ENCODE peak calls at places on chromosomes 16 and 17, in four cellular contexts. One of them, this sample, is unnamed. For H3K9me3, the result is how much of the 10 kb centered on the place peaks cover.

GRCh38 chr17:21814776-21815175 is 122.5 kb downstream of the KCNJ18 start:
- DNase-seq in HepG2: no peak
- DNase-seq in H1: no peak
- DNase-seq in GM12878: no peak
- DNase-seq in this sample: no peak

GRCh38 chr17:81566461-81567126 is 14.4 kb upstream of the FAAP100 start:
- DNase-seq in GM12878: no peak
- DNase-seq in H1: no peak
- DNase-seq in HepG2: no peak
- DNase-seq in this sample: peak

GRCh38 chr17:8835631-8836364 is 31.7 kb downstream of the PIK3R6 start:
- DNase-seq in HepG2: no peak
- DNase-seq in H1: peak
- DNase-seq in GM12878: no peak
- DNase-seq in this sample: no peak

GRCh38 chr17:80942360-80943345 is 49.0 kb upstream of the CHMP6 start:
- DNase-seq in HepG2: no peak
- DNase-seq in H1: no peak
- DNase-seq in GM12878: no peak
- DNase-seq in this sample: no peak

GRCh38 chr16:17965131-17965530 is 371.4 kb downstream of the NPIPA8 start:
- DNase-seq in HepG2: no peak
- DNase-seq in GM12878: no peak
- DNase-seq in H1: no peak
- DNase-seq in this sample: no peak

GRCh38 chr16:1575578-1575977 is 36.3 kb downstream of the IFT140 start:
- DNase-seq in H1: no peak
- DNase-seq in HepG2: peak
- DNase-seq in GM12878: no peak
- DNase-seq in this sample: no peak

GRCh38 chr17:46764709-46765401 is 53.6 kb downstream of the WNT3 start:
- DNase-seq in H1: peak
- DNase-seq in GM12878: no peak
- DNase-seq in HepG2: no peak
- DNase-seq in this sample: no peak

GRCh38 chr16:11130978-11131665 is 124.9 kb downstream of the SOCS1 start:
- DNase-seq in H1: no peak
- DNase-seq in HepG2: no peak
- DNase-seq in GM12878: no peak
- DNase-seq in this sample: no peak

DNA sequence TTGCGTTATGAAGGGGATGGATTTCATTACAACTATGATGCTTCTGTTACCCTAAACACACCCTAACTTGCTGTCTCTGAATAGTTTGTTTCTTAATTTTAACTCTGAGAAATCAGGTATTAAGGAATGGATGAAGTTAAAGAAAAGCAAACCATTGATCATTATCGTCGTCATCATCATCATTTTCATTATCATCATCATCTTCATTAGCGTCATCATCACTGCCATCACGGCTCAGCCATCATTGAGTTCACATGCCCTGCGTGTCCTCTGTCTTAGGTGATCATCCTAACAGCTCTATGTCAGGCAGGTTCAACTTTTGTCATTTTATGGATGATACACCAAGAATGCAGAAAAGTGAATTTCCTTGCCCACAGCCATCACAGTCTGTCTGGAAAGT is 477.5 kb upstream of the EEF2KMT start:
- DNase-seq in GM12878: no peak
- DNase-seq in HepG2: no peak
- DNase-seq in H1: no peak
- DNase-seq in this sample: no peak
- H3K9me3 ChIP-seq in GM12878: under half
- H3K9me3 ChIP-seq in HepG2: under half
- H3K9me3 ChIP-seq in H1: under half
- H3K9me3 ChIP-seq in this sample: under half

DNA sequence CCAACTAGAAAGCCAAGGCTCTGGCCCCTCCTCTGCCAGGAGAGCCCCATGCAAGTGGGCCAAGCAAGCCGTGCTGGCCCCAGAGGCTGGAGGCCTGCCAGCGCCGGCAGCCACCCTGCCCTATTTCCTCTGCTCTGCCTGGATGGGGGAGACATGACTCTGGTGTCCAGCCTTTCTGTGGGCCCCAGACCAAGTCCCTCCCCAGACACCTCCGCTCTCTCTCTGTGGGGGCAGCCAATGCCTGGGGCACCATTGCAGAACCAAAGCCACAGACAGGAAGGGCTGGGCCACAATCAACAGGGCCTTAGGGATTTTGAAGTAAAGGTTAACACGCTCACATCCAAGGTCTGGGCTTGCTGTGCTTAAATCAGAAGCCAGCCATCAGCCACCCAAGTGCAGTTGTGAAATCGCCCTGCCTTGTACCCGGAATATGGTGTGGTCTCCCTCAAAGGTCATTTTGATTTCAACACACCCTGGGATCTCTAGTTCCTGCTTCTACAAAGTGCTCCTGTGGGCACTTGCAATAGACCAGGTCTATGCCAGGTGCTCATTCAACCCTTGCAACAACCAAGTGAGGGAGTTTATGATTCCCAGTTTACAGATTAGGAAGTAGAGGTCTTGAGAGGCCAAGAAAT is 63.5 kb upstream of the TEX2 start:
- DNase-seq in GM12878: no peak
- DNase-seq in HepG2: peak
- DNase-seq in H1: no peak
- DNase-seq in this sample: no peak
- TF ChIP-seq POLR2A in GM12878: no peak
- TF ChIP-seq POLR2A in HepG2: no peak
- TF ChIP-seq POLR2A in H1: no peak
- TF ChIP-seq POLR2A in this sample: no peak

DNA sequence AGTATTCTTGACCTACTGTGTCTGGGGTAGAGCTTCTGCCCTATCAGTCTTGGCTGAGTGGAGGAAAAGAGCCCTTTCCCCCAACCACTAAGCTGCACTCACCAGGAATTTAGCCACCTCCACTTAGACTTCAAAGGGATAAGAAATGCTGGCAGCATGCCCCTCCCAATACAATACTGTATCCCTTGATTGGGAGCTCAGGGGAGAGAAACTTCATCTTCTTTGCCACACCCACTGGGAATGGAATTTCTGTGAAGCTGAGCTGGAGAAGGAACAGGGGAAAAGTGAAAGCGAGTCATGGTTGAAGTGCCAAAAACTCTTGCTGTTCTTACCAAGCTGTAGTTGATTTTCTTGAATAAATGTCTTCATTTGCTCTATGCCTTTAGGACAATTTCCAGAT is 68.8 kb downstream of the CEP112 start:
- DNase-seq in H1: no peak
- DNase-seq in GM12878: no peak
- DNase-seq in HepG2: no peak
- DNase-seq in this sample: peak
- TF ChIP-seq JUND in H1: no peak
- TF ChIP-seq JUND in GM12878: no peak
- TF ChIP-seq JUND in HepG2: no peak
- TF ChIP-seq JUND in this sample: no peak

DNA sequence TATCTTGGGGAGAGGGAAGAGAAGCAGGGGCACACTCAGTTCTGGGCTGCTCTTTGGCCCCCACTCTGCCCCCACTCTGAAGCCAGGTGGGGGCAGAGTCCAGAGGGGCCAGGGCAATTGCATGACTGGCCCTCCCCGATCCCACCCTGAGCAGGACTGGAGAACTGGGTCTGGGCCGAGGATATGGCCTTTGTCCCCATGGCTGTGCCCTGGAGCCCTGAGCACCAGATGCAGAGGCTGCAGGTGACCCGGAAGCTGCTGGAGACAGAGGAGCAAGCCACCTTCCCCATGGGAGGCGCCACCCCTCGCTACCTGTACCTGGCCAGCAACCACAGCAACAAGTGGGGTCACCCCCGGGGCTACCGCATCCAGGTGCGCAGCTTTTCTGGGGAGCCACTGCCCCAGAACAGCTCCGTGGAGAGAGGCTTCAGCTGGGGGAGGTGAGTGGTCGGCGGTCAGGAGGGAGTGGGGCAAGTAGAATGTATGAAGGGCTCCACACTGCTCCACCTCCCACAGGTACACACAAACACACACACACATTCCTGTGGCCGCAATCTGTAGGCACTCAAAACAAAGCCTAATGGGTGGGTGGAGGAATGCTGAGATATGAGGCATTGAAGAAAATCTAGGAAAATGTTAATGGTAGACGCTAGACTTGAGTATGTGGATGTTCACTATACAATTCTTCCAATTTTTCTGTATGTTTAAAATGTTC is 21.4 kb downstream of the AOC3 start:
- DNase-seq in HepG2: no peak
- DNase-seq in GM12878: no peak
- DNase-seq in H1: no peak
- DNase-seq in this sample: no peak
- H3K9me3 ChIP-seq in HepG2: under half
- H3K9me3 ChIP-seq in GM12878: under half
- H3K9me3 ChIP-seq in H1: under half
- H3K9me3 ChIP-seq in this sample: under half

GRCh38 chr16:31455601-31456314 is 3.5 kb upstream of the ARMC5 start:
- DNase-seq in H1: peak
- DNase-seq in HepG2: no peak
- DNase-seq in GM12878: no peak
- DNase-seq in this sample: no peak

GRCh38 chr16:31451201-31451600 is 8.1 kb upstream of the ARMC5 start:
- DNase-seq in GM12878: no peak
- DNase-seq in H1: no peak
- DNase-seq in HepG2: no peak
- DNase-seq in this sample: no peak

GRCh38 chr16:31452631-31453106 is 6.6 kb upstream of the ARMC5 start:
- DNase-seq in H1: no peak
- DNase-seq in GM12878: no peak
- DNase-seq in HepG2: no peak
- DNase-seq in this sample: no peak

GRCh38 chr16:31451681-31452351 is 7.5 kb upstream of the ARMC5 start:
- DNase-seq in H1: no peak
- DNase-seq in GM12878: no peak
- DNase-seq in HepG2: peak
- DNase-seq in this sample: peak

DNA sequence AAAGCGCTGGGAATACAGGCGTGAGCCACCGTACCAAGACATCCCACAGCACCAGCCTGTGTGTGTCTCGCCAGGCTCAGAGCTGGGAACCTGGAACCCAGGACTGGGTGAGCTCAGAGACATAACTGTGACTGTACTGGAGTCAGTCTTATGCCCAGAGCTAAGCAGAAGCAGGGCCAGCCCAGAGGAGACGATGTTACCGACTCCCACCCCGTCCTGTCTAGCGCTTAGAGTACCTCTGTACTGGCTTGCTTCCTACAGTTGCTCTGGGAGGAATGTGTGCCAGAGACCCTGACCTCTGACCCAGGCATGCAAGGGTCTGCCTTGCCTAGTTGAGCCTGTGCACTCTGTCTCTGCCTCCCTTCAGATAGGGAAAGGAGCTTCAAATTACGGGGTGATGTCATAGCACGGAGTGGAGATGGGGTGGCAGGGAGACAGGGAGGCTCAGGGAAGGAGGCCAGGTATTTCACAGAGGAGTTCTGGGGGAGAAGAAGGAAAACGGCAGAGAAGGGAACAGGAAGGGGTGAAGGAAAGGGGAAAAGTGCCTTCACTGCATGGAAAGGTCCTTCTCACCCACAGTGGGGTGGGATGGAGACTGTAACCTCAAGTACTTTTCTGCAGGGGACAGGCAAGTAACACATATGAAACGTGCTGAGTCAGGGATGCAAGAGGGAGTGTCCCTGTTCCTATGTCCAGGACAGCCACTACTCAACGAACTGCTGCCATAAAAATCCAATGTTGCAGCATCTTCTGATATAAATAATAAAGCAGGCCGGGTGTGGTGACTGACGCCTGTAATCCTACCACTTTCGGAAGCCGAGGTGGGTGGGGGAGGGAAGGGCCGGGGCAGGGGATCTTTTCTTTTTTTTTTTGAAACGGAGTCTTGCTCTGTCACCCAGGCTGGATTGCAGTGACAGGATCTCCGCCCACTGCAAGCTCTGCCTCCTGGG is 5.8 kb upstream of the ARMC5 start:
- DNase-seq in H1: no peak
- DNase-seq in HepG2: peak
- DNase-seq in GM12878: no peak
- DNase-seq in this sample: no peak
- TF ChIP-seq POLR2A in H1: no peak
- TF ChIP-seq POLR2A in HepG2: peak
- TF ChIP-seq POLR2A in GM12878: no peak
- TF ChIP-seq POLR2A in this sample: no peak

GRCh38 chr16:8828541-8829165 is 31.0 kb downstream of the PMM2 start:
- DNase-seq in GM12878: no peak
- DNase-seq in HepG2: no peak
- DNase-seq in H1: no peak
- DNase-seq in this sample: no peak
- TF ChIP-seq JUND in GM12878: no peak
- TF ChIP-seq JUND in HepG2: no peak
- TF ChIP-seq JUND in H1: no peak
- TF ChIP-seq JUND in this sample: no peak